ENCODE peak calls at places on chromosomes 7 and 10, in seven cellular contexts. G is heart right ventricle, N is ovary, X is hepatocyte, Y is thoracic aorta, R is Peyer's patch, M is A549. Q is an unnamed sample.

GRCh38 chr7:158804335-158804734 is 25.0 kb downstream of the ESYT2 start:
- DNase-seq in G (no peak), M (no peak), Y (no peak), R (no peak), N (no peak), X (no peak), Q (no peak)

GRCh38 chr7:128932862-128933821 is 4.6 kb upstream of the IRF5 start:
- DNase-seq in R (no peak), G (no peak), N (no peak), Y (no peak), M (no peak), X (no peak), Q (no peak)

GRCh38 chr10:74953214-74953613 is 126.8 kb downstream of the KAT6B start:
- DNase-seq in N (no peak), Y (no peak), M (no peak), R (no peak), X (no peak), G (no peak), Q (no peak)

GRCh38 chr7:104551226-104551625 is 222.8 kb downstream of the LHFPL3 start:
- DNase-seq in G (no peak), Y (no peak), R (no peak), M (no peak), X (no peak), N (no peak), Q (no peak)

GRCh38 chr7:130069978-130070899 is at the start of gene KLHDC10:
- DNase-seq in M (peak; percentile 99), N (peak; percentile 96), R (peak; percentile 95), X (peak; percentile 98), G (peak; percentile 99), Y (peak; percentile 98), Q (peak; percentile 97)

GRCh38 chr10:930415-931325 is 835 bp downstream of the LARP4B start:
- DNase-seq in M (peak; percentile 56), R (peak; percentile 84), X (peak; percentile 80), N (peak; percentile 55), G (no peak), Y (no peak), Q (peak; percentile 28)

GRCh38 chr7:114823290-114823689 is 98.6 kb upstream of the MDFIC start:
- DNase-seq in R (no peak), X (no peak), M (no peak), G (no peak), Y (no peak), N (no peak), Q (no peak)

GRCh38 chr10:58970160-58970915 is 206.1 kb upstream of the PHYHIPL start:
- DNase-seq in M (no peak), Y (no peak), X (no peak), N (no peak), R (no peak), G (no peak), Q (no peak)

GRCh38 chr10:116960066-116960465 is 44.9 kb downstream of the SHTN1 start:
- DNase-seq in Y (no peak), R (no peak), G (no peak), N (no peak), X (no peak), M (no peak), Q (peak; percentile 58)

GRCh38 chr10:63058236-63058635 is 74.9 kb upstream of the NRBF2 start:
- DNase-seq in X (no peak), M (no peak), Y (no peak), G (no peak), R (no peak), N (no peak), Q (no peak)

GRCh38 chr10:91208645-91209044 is 11.8 kb upstream of the PCGF5 start:
- DNase-seq in X (no peak), N (no peak), M (peak; percentile 15), G (no peak), Y (no peak), R (no peak), Q (no peak)

GRCh38 chr10:35336921-35337741 is 822 bp downstream of the CCNY start:
- DNase-seq in R (peak; percentile 68), G (peak; percentile 28), X (peak; percentile 55), M (peak; percentile 45), Y (no peak), N (peak; percentile 61), Q (peak; percentile 52)

GRCh38 chr10:8346861-8347260 is 292.4 kb downstream of the GATA3 start:
- DNase-seq in X (peak; percentile 14), M (no peak), Y (no peak), R (no peak), G (no peak), N (no peak), Q (no peak)

GRCh38 chr7:27640914-27641570 is 21.6 kb downstream of the HIBADH start:
- DNase-seq in M (peak; percentile 76), Y (no peak), N (no peak), G (peak; percentile 59), X (no peak), R (no peak), Q (no peak)

GRCh38 chr7:91165846-91166230 is 98.4 kb upstream of the FZD1 start:
- DNase-seq in R (no peak), Y (no peak), X (no peak), G (no peak), N (no peak), M (no peak), Q (no peak)

GRCh38 chr7:47389923-47390630 is 191.8 kb downstream of the TNS3 start:
- DNase-seq in Y (no peak), N (no peak), M (no peak), G (no peak), R (no peak), X (no peak), Q (no peak)

GRCh38 chr7:74174606-74175082 is 488 bp downstream of the EIF4H start:
- DNase-seq in R (peak; percentile 71), M (peak; percentile 45), G (peak; percentile 41), Y (no peak), X (peak; percentile 70), N (peak; percentile 71), Q (peak; percentile 49)

GRCh38 chr7:149881328-149882263 is 7.8 kb downstream of the ATP6V0E2 start:
- DNase-seq in Y (no peak), G (no peak), N (no peak), M (no peak), X (peak; percentile 5), R (no peak), Q (no peak)

GRCh38 chr10:7562026-7562425 is 104.7 kb downstream of the ITIH5 start:
- DNase-seq in M (no peak), X (no peak), Y (no peak), N (no peak), G (no peak), R (no peak), Q (no peak)

GRCh38 chr10:86311900-86312299 is 54.7 kb downstream of the GRID1 start:
- DNase-seq in Y (no peak), N (no peak), M (no peak), X (no peak), G (no peak), R (no peak), Q (no peak)

GRCh38 chr10:86308056-86308455 is 58.5 kb downstream of the GRID1 start:
- DNase-seq in X (no peak), G (no peak), N (no peak), R (no peak), Y (no peak), M (no peak), Q (no peak)

GRCh38 chr10:86310702-86311101 is 55.9 kb downstream of the GRID1 start:
- DNase-seq in Y (no peak), X (no peak), M (no peak), N (no peak), G (no peak), R (no peak), Q (no peak)

GRCh38 chr10:86311176-86311575 is 55.4 kb downstream of the GRID1 start:
- DNase-seq in X (no peak), N (no peak), R (no peak), M (no peak), G (no peak), Y (no peak), Q (no peak)

GRCh38 chr10:86310291-86310690 is 56.3 kb downstream of the GRID1 start:
- DNase-seq in R (no peak), G (no peak), X (no peak), Y (no peak), N (no peak), M (no peak), Q (no peak)
- H3K27ac ChIP-seq in R (no peak overlapping the region), G (no peak overlapping the region), X (no peak overlapping the region), Y (no peak overlapping the region), N (no peak overlapping the region), M (no peak overlapping the region), Q (no peak overlapping the region)

GRCh38 chr7:55019329-55019690 is 493 bp downstream of the EGFR start:
- DNase-seq in R (peak; percentile 86), N (peak; percentile 85), X (peak; percentile 74), Y (no peak), G (peak; percentile 59), M (no peak), Q (peak; percentile 64)

GRCh38 chr7:55021053-55021452 is 2.2 kb downstream of the EGFR start:
- DNase-seq in Y (no peak), N (no peak), M (no peak), R (no peak), X (no peak), G (no peak), Q (no peak)

GRCh38 chr7:55021951-55022617 is 3.3 kb downstream of the EGFR start:
- DNase-seq in Y (no peak), G (no peak), N (no peak), R (no peak), X (no peak), M (no peak), Q (no peak)

GRCh38 chr7:55019691-55020480 is 1.1 kb downstream of the EGFR start:
- DNase-seq in N (peak; percentile 66), X (peak; percentile 59), Y (no peak), R (peak; percentile 72), M (no peak), G (no peak), Q (no peak)

GRCh38 chr7:55020481-55020871 is 1.7 kb downstream of the EGFR start:
- DNase-seq in N (peak; percentile 46), Y (no peak), G (no peak), M (peak; percentile 57), R (no peak), X (peak; percentile 53), Q (no peak)
- H3K4me3 ChIP-seq in N (peak overlapping the region; percentile 78), Y (peak overlapping the region; percentile 86), G (peak overlapping the region; percentile 69), M (peak overlapping the region; percentile 95), R (no peak overlapping the region), X (peak overlapping the region; percentile 96), Q (peak overlapping the region; percentile 88)

GRCh38 chr10:122112625-122113160 is 123.7 kb downstream of the TACC2 start:
- DNase-seq in N (peak; percentile 87), G (peak; percentile 87), Y (peak; percentile 73), R (peak; percentile 91), X (peak; percentile 96), M (peak; percentile 96), Q (peak; percentile 84)
- TF ChIP-seq CTCF in N (peak; percentile 36), G (peak; percentile 43), Y (no peak), R (no peak), X (peak; percentile 61), M (peak; percentile 62), Q (no peak)

DNA sequence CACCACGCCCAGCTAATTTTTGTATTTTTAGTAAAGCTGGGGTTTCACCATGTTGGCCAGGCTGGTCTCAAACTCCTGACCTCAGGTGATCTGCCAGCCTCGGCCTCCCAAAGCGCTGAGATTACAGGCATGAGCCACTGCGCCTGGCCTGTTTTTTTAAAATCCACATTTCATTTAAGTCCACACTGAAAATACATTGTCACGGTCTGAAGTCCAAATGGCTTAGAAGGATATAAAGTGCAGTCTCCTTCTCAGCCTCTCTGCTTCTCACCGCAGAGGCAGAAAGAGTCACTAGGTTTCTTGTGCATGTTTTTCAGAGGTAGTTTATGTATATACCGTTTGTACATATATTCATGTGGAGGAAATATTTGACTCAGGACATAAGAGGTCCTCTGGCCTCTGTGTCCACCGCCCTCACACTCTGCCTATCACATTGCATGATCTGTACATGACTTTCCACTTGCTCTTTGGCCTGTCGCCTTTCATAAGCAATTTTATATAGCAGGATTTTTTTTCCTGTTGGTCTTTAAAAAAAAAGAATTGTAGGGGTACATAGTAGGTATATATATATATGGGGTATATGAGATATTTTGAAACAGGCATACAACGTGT is 42.9 kb downstream of the BLNK start:
- DNase-seq in N (no peak), R (no peak), Y (no peak), M (no peak), G (no peak), X (peak; percentile 26), Q (no peak)
- H3K27ac ChIP-seq in N (no peak overlapping the region), R (peak overlapping the region; percentile 53), Y (no peak overlapping the region), M (no peak overlapping the region), G (no peak overlapping the region), X (no peak overlapping the region), Q (no peak overlapping the region)

Q was measured in testis.